ENCODE peak calls at places on chromosomes 7 and 10, in five cellular contexts. W is cardiac fibroblast, T is astrocyte of the spinal cord, M is foreskin fibroblast, N is AG04450. V is an unnamed sample.

GRCh38 chr7:81887098-81887497 is 117.3 kb upstream of the HGF start:
- DNase-seq in T (no peak), M (no peak), N (no peak), W (no peak), V (no peak)

GRCh38 chr7:108525327-108525984 is 479 bp downstream of the PNPLA8 start:
- DNase-seq in M (peak; percentile 88), N (peak; percentile 67), W (peak; percentile 88), T (peak; percentile 62), V (peak; percentile 79)

GRCh38 chr7:149689591-149689845 is 83.9 kb downstream of the ZNF467 start:
- DNase-seq in M (no peak), N (no peak), W (no peak), T (no peak), V (no peak)

GRCh38 chr7:150374472-150374871 is 4.7 kb upstream of the ZNF775 start:
- DNase-seq in T (no peak), N (no peak), M (no peak), W (no peak), V (no peak)

GRCh38 chr10:79022565-79023488 is 45.9 kb upstream of the ZMIZ1 start:
- DNase-seq in N (no peak), M (no peak), W (peak; percentile 35), T (peak; percentile 13), V (peak; percentile 21)

GRCh38 chr10:101759354-101760247 is 16.3 kb downstream of the FGF8 start:
- DNase-seq in N (no peak), M (no peak), W (no peak), T (no peak), V (no peak)

GRCh38 chr7:50826371-50827172 is 43.9 kb upstream of the GRB10 start:
- DNase-seq in M (peak; percentile 93), T (peak; percentile 90), N (no peak), W (peak; percentile 92), V (no peak)

GRCh38 chr10:7561216-7561893 is 105.4 kb downstream of the ITIH5 start:
- DNase-seq in W (no peak), M (no peak), T (peak; percentile 43), N (no peak), V (peak; percentile 18)

GRCh38 chr7:22438994-22439393 is 61.0 kb downstream of the STEAP1B start:
- DNase-seq in T (no peak), W (no peak), M (no peak), N (no peak), V (no peak)

GRCh38 chr10:132113766-132114365 is 48.1 kb downstream of the JAKMIP3 start:
- DNase-seq in T (no peak), N (no peak), W (no peak), M (no peak), V (peak; percentile 0)

GRCh38 chr10:114477285-114477684 is 73.0 kb upstream of the AFAP1L2 start:
- DNase-seq in T (peak; percentile 58), W (peak; percentile 10), M (peak; percentile 63), N (no peak), V (no peak)

GRCh38 chr7:104983620-104984539 is 30.1 kb upstream of the KMT2E start:
- DNase-seq in N (no peak), T (peak; percentile 90), M (peak; percentile 96), W (peak; percentile 91), V (peak; percentile 81)

GRCh38 chr7:45189151-45189970 is 31.8 kb downstream of the RAMP3 start:
- DNase-seq in W (no peak), M (no peak), N (no peak), T (no peak), V (no peak)

GRCh38 chr7:42454006-42454405 is 217.0 kb upstream of the GLI3 start:
- DNase-seq in M (peak; percentile 40), W (no peak), T (no peak), N (no peak), V (no peak)

GRCh38 chr7:29865526-29865925 is 59.2 kb downstream of the WIPF3 start:
- DNase-seq in T (peak; percentile 72), W (peak; percentile 83), N (no peak), M (peak; percentile 90), V (no peak)

GRCh38 chr10:127556911-127557310 is 7.8 kb downstream of the NPS start:
- DNase-seq in T (no peak), N (no peak), M (no peak), W (no peak), V (peak; percentile 90)

GRCh38 chr10:3829193-3830050 is 44.4 kb upstream of the KLF6 start:
- DNase-seq in T (no peak), M (peak; percentile 27), W (no peak), N (no peak), V (no peak)

GRCh38 chr7:155181768-155182167 is 111.6 kb downstream of the HTR5A start:
- DNase-seq in W (no peak), T (no peak), M (no peak), N (no peak), V (no peak)

GRCh38 chr7:711093-711966 is 15.2 kb upstream of the DNAAF5 start:
- DNase-seq in M (peak; percentile 29), W (no peak), T (no peak), N (no peak), V (no peak)

GRCh38 chr7:46764100-46764941 is 817.6 kb downstream of the TNS3 start:
- DNase-seq in M (peak; percentile 98), T (peak; percentile 98), N (peak; percentile 82), W (peak; percentile 97), V (no peak)

GRCh38 chr10:77837248-77837924 is 89.2 kb downstream of the DLG5 start:
- DNase-seq in W (peak; percentile 36), T (peak; percentile 68), N (peak; percentile 41), M (peak; percentile 70), V (peak; percentile 56)

GRCh38 chr7:32357535-32358277 is 132.5 kb downstream of the LSM5 start:
- DNase-seq in W (no peak), M (no peak), N (no peak), T (no peak), V (no peak)
- TF ChIP-seq CTCF in W (no peak), M (no peak), N (no peak), T (no peak), V (no peak)

DNA sequence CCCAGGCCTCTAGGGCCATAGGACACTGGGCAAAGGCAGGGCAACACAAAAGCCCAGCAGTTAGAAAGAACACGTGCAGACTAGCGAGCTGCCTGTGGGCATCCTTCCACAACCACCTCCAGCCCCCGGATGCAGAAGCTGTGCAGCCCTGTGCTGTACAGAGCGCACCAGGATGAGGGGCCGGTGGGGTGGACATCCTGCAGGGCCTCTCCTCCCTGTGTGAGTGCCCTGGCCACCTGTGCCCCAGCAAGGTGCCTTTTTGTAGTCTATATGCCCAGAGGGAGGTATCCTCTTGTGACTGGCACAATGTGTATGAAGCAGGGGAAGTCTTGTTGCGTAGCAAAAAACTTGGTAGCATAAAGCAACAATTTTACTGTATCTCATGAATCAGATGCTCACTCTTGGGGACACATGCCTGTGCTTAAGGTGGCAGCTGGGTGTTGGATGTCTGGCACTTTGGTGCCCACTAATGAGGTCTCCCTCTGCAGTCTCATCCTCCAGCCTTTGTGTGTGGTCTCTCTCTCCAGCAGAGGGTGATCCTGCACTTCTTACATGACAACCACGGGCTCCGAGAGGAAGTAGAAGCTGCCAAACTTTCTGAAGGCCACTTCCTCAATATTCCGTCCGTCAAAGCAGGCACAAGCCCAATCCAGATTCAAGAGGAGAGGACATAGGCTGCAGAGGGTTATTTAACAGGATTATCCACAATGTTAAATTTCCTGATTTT is 8.7 kb downstream of the NCAPG2 start:
- DNase-seq in N (peak; percentile 52), W (peak; percentile 87), M (peak; percentile 86), T (peak; percentile 80), V (no peak)
- TF ChIP-seq CTCF in N (peak; percentile 76), W (peak; percentile 70), M (peak; percentile 61), T (peak; percentile 72), V (no peak)

DNA sequence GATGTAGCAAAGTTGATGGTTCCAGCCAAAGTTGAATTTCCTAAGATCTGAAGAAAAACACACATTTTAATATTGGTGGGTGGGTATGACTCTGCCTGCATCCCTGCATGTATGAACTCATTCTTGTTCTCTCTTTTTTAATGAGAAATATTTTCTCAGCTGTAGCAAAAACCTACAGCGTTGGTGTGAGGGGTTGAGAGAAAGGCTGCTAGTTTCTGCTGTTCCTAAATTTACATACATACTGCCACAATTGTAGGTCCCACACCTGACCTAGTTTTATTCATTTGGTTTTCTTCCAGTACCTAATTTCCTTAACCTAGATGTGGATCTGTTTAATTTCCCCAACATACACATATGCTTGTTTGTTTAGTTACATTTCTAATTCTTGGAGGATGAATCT is 4.6 kb downstream of the AGFG2 start:
- DNase-seq in T (no peak), W (no peak), N (no peak), M (no peak), V (no peak)
- TF ChIP-seq CTCF in T (no peak), W (no peak), N (no peak), M (no peak), V (no peak)

DNA sequence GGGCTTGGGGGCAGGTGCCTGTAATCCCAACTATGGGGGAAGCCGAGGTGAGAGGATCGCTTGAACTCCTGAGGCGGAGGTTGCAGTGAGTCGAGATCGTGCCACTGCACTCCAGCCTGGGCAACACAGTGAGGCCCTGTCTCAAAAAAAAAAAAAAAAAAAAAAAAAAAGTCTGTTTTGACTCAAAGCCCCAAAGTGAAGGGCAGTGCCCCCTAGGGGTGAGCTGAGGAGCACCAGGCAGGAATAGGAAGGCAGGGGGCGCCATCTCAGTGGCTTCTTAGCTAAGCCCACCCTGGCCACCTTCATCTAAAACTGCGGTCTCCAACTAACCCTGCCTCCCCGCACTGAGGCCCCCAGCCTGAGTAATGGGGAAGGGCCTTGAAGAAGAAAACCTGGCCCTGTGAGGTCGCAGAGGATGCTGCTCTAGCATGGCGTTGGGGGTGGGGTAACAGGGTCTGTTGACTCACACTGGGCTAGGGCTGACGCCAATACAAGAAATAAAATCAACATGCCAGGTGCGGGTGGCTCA is 9.8 kb downstream of the PODXL start:
- DNase-seq in T (no peak), M (no peak), W (peak; percentile 35), N (no peak), V (peak; percentile 52)
- TF ChIP-seq CTCF in T (peak; percentile 78), M (peak; percentile 77), W (peak; percentile 83), N (peak; percentile 63), V (peak; percentile 60)

V was measured in nephron progenitor cell.